ENCODE peak calls at places on chromosome 7, in eight cellular contexts. G is Kasumi-1, J is A673, W is caudate nucleus, L is IMR-90, T is GM23338, X is cardiac fibroblast, M is AG09319. C is an unnamed sample.

GRCh38 chr7:101538596-101539459 is 90.3 kb downstream of the MYL10 start:
- DNase-seq in G (peak), J (peak), W (no peak), L (peak), T (peak), X (peak), M (no peak), C (peak)

GRCh38 chr7:153301908-153302307 is 542.4 kb downstream of the ACTR3B start:
- DNase-seq in G (no peak), J (no peak), W (no peak), L (no peak), T (no peak), X (no peak), M (no peak), C (no peak)

GRCh38 chr7:33904680-33905388 is 505 bp upstream of the BMPER start:
- DNase-seq in G (peak), J (peak), W (peak), L (peak), T (peak), X (peak), M (no peak), C (no peak)

GRCh38 chr7:142711196-142711595 is 38.1 kb upstream of the PRSS1 start:
- DNase-seq in G (peak), J (no peak), W (no peak), L (no peak), T (no peak), X (no peak), M (no peak), C (no peak)

GRCh38 chr7:49099587-49100326 is 175.4 kb downstream of the CDC14C start:
- DNase-seq in G (no peak), J (no peak), W (no peak), L (no peak), T (peak), X (no peak), M (no peak), C (no peak)

GRCh38 chr7:1466524-1467271 is 7.4 kb upstream of the MICALL2 start:
- DNase-seq in G (no peak), J (peak), W (no peak), L (peak), T (peak), X (peak), M (peak), C (no peak)

GRCh38 chr7:80548790-80549530 is 37.1 kb upstream of the GNAT3 start:
- DNase-seq in G (no peak), J (no peak), W (no peak), L (peak), T (no peak), X (peak), M (no peak), C (no peak)

GRCh38 chr7:4713183-4713784 is 31.2 kb downstream of the FOXK1 start:
- DNase-seq in G (no peak), J (no peak), W (no peak), L (no peak), T (peak), X (peak), M (no peak), C (no peak)

GRCh38 chr7:15291707-15292106 is 270.1 kb downstream of the AGMO start:
- DNase-seq in G (no peak), J (peak), W (no peak), L (no peak), T (peak), X (no peak), M (no peak), C (no peak)

GRCh38 chr7:2974093-2974819 is 69.4 kb downstream of the CARD11 start:
- DNase-seq in G (no peak), J (no peak), W (no peak), L (no peak), T (no peak), X (no peak), M (no peak), C (no peak)

GRCh38 chr7:155815332-155816191 is 3.3 kb upstream of the SHH start:
- DNase-seq in G (peak), J (peak), W (no peak), L (peak), T (peak), X (peak), M (no peak), C (peak)

GRCh38 chr7:70634610-70635068 is 497.3 kb upstream of the GALNT17 start:
- DNase-seq in G (no peak), J (peak), W (no peak), L (peak), T (no peak), X (peak), M (peak), C (no peak)

GRCh38 chr7:33186187-33186586 is 56.8 kb downstream of the BBS9 start:
- DNase-seq in G (no peak), J (peak), W (no peak), L (peak), T (peak), X (peak), M (no peak), C (no peak)

GRCh38 chr7:129616530-129616929 is 5.0 kb downstream of the NRF1 start:
- DNase-seq in G (peak), J (no peak), W (no peak), L (no peak), T (no peak), X (no peak), M (no peak), C (no peak)

GRCh38 chr7:81684513-81685262 is 85.2 kb downstream of the HGF start:
- DNase-seq in G (peak), J (peak), W (peak), L (peak), T (no peak), X (peak), M (peak), C (no peak)

GRCh38 chr7:138000081-138000701 is 1.7 kb downstream of the CREB3L2 start:
- DNase-seq in G (peak), J (peak), W (no peak), L (peak), T (peak), X (peak), M (peak), C (no peak)

GRCh38 chr7:96300981-96301380 is 20.9 kb downstream of the SLC25A13 start:
- DNase-seq in G (no peak), J (no peak), W (no peak), L (no peak), T (no peak), X (no peak), M (no peak), C (no peak)

GRCh38 chr7:116782177-116782711 is 80.1 kb upstream of the CAPZA2 start:
- DNase-seq in G (no peak), J (peak), W (no peak), L (peak), T (peak), X (peak), M (no peak), C (no peak)

GRCh38 chr7:66283003-66283920 is 78.1 kb downstream of the TPST1 start:
- DNase-seq in G (no peak), J (peak), W (no peak), L (peak), T (no peak), X (peak), M (no peak), C (no peak)

GRCh38 chr7:129160161-129160911 is 15.8 kb downstream of the TSPAN33 start:
- DNase-seq in G (no peak), J (no peak), W (no peak), L (no peak), T (peak), X (no peak), M (no peak), C (no peak)

GRCh38 chr7:130022115-130022514 is 29.1 kb downstream of the ZC3HC1 start:
- DNase-seq in G (no peak), J (no peak), W (no peak), L (no peak), T (no peak), X (no peak), M (no peak), C (no peak)

GRCh38 chr7:118846977-118847376 is 622.5 kb downstream of the ANKRD7 start:
- DNase-seq in G (no peak), J (no peak), W (no peak), L (no peak), T (no peak), X (no peak), M (no peak), C (no peak)